ENCODE peak calls at places on chromosomes 1 and 21, in eight cellular contexts. J is OCI-LY7, H is HCT116, R is A549, F is vagina, Q is left ventricle myocardium inferior, N is WERI-Rb-1, P is pancreas. X is an unnamed sample.
A peak's percentile ranks its signal among the peaks of the same experiment; 100 is the strongest.

GRCh38 chr1:119330062-119330939 is 38.3 kb upstream of the HAO2 start:
- DNase-seq in H (no peak), N (no peak), P (no peak), Q (no peak), F (no peak), J (no peak), R (no peak), X (no peak)

GRCh38 chr1:64881281-64881680 is 85.1 kb downstream of the JAK1 start:
- DNase-seq in J (no peak), N (no peak), R (no peak), H (no peak), P (no peak), Q (no peak), F (no peak), X (no peak)

GRCh38 chr1:186094170-186094569 is 280.9 kb downstream of the TPR start:
- DNase-seq in R (no peak), J (no peak), P (no peak), Q (no peak), N (no peak), H (no peak), F (no peak), X (no peak)

GRCh38 chr1:115781343-115781742 is 12.8 kb upstream of the CASQ2 start:
- DNase-seq in R (no peak), J (no peak), P (no peak), H (no peak), F (no peak), N (no peak), Q (no peak), X (peak; percentile 89)

GRCh38 chr1:10692401-10693021 is 103.9 kb downstream of the CASZ1 start:
- DNase-seq in H (peak; percentile 19), F (no peak), P (peak; percentile 70), N (peak; percentile 75), Q (no peak), R (peak; percentile 50), J (peak; percentile 82), X (no peak)

GRCh38 chr1:32068891-32069590 is 3.7 kb upstream of the TMEM39B start:
- DNase-seq in H (no peak), J (no peak), P (no peak), N (no peak), Q (no peak), R (no peak), F (no peak), X (no peak)

GRCh38 chr1:9296850-9297249 is 4.2 kb downstream of the SPSB1 start:
- DNase-seq in F (no peak), J (no peak), Q (no peak), N (no peak), P (no peak), H (no peak), R (no peak), X (no peak)

GRCh38 chr1:6234502-6235295 is 1.1 kb downstream of the ICMT start:
- DNase-seq in H (no peak), R (no peak), F (no peak), J (peak; percentile 32), P (no peak), N (no peak), Q (no peak), X (no peak)

GRCh38 chr1:153346067-153346723 is 2.4 kb downstream of the PGLYRP4 start:
- DNase-seq in P (no peak), F (peak; percentile 22), Q (no peak), R (no peak), N (peak; percentile 7), J (no peak), H (no peak), X (no peak)

GRCh38 chr1:233904979-233905415 is 521 bp downstream of the SLC35F3 start:
- DNase-seq in H (no peak), R (no peak), Q (no peak), J (no peak), F (no peak), P (no peak), N (peak; percentile 34), X (no peak)

GRCh38 chr1:198959032-198959431 is 320.2 kb downstream of the PTPRC start:
- DNase-seq in N (no peak), F (no peak), P (no peak), R (no peak), H (no peak), J (no peak), Q (no peak), X (no peak)

GRCh38 chr1:58699011-58699762 is 675 bp downstream of the MYSM1 start:
- DNase-seq in J (no peak), N (no peak), Q (no peak), R (no peak), P (no peak), F (no peak), H (no peak), X (no peak)

GRCh38 chr1:234322979-234323378 is 50.3 kb upstream of the COA6 start:
- DNase-seq in F (no peak), P (no peak), R (no peak), J (peak; percentile 66), H (peak; percentile 21), Q (no peak), N (peak; percentile 95), X (no peak)

GRCh38 chr1:174075245-174075692 is 53.1 kb upstream of the RC3H1 start:
- DNase-seq in R (no peak), J (no peak), Q (no peak), F (no peak), H (no peak), P (no peak), N (no peak), X (no peak)

GRCh38 chr1:52264530-52265115 is 101.4 kb downstream of the CC2D1B start:
- DNase-seq in J (no peak), F (no peak), H (no peak), N (no peak), R (no peak), P (no peak), Q (no peak), X (no peak)

GRCh38 chr1:244801246-244801645 is 34.2 kb upstream of the COX20 start:
- DNase-seq in P (peak; percentile 8), H (peak; percentile 56), J (peak; percentile 90), R (peak; percentile 67), F (no peak), N (peak; percentile 44), Q (no peak), X (no peak)

DNA sequence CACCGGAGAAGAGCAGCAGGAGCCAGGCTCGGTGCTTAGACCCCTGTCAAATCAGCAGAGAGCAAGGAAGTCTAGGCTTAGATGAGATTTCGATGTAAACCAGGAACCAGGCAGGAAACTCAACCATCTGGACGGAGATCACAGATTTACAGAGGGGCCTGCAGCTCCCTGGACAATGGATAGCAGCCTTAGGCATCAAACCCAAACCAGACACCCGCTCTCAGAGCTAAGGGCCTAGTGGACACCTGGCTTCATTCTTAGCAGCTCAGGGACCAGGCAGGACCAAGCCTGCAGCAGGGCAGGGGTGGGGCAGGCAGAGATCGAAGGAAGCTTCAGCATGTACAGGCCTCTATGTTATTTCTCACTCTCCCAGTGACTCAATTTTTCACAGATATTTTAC is 127.8 kb upstream of the FMN2 start:
- DNase-seq in N (peak; percentile 89), P (no peak), J (no peak), F (no peak), Q (no peak), H (no peak), R (no peak), X (no peak)
- H3K27ac ChIP-seq in N (peak overlapping the region; percentile 60), P (no peak overlapping the region), J (no peak overlapping the region), F (no peak overlapping the region), Q (no peak overlapping the region), H (no peak overlapping the region), R (no peak overlapping the region), X (no peak overlapping the region)

GRCh38 chr21:44855572-44855971 is 17.9 kb downstream of the PTTG1IP start:
- DNase-seq in R (no peak), J (no peak), F (no peak), P (no peak), H (no peak), Q (no peak), N (no peak), X (no peak)

GRCh38 chr21:44858291-44858690 is 15.2 kb downstream of the PTTG1IP start:
- DNase-seq in Q (no peak), R (no peak), H (no peak), P (no peak), J (no peak), F (peak; percentile 74), N (no peak), X (no peak)

GRCh38 chr21:44857127-44857892 is 16.2 kb downstream of the PTTG1IP start:
- DNase-seq in F (no peak), H (no peak), N (no peak), R (no peak), P (no peak), Q (no peak), J (no peak), X (no peak)

GRCh38 chr21:44856131-44856530 is 17.4 kb downstream of the PTTG1IP start:
- DNase-seq in H (no peak), J (no peak), N (no peak), R (no peak), F (no peak), Q (no peak), P (no peak), X (no peak)

DNA sequence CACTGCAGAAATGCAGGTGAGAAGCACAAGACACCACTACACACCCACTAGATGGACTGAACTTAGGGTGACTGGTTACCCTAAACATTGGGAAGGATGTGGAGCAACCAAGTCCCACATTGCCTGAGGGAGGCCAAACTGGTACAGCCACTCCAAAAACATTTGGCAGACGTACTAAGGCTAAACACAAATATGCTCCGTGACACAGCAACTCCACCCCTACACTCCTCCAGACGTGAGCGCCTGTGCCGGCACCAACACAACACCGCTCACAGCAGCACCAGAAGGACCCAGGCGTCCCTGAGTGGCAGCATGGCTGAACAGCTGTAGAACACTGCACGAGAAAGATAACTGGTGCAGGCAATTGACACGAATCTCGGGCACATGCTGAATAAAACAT is 14.7 kb downstream of the PTTG1IP start:
- DNase-seq in P (no peak), Q (no peak), H (no peak), J (no peak), R (no peak), N (no peak), F (no peak), X (no peak)
- H3K27ac ChIP-seq in P (no peak overlapping the region), Q (peak overlapping the region; percentile 37), H (no peak overlapping the region), J (no peak overlapping the region), R (no peak overlapping the region), N (no peak overlapping the region), F (no peak overlapping the region), X (no peak overlapping the region)

DNA sequence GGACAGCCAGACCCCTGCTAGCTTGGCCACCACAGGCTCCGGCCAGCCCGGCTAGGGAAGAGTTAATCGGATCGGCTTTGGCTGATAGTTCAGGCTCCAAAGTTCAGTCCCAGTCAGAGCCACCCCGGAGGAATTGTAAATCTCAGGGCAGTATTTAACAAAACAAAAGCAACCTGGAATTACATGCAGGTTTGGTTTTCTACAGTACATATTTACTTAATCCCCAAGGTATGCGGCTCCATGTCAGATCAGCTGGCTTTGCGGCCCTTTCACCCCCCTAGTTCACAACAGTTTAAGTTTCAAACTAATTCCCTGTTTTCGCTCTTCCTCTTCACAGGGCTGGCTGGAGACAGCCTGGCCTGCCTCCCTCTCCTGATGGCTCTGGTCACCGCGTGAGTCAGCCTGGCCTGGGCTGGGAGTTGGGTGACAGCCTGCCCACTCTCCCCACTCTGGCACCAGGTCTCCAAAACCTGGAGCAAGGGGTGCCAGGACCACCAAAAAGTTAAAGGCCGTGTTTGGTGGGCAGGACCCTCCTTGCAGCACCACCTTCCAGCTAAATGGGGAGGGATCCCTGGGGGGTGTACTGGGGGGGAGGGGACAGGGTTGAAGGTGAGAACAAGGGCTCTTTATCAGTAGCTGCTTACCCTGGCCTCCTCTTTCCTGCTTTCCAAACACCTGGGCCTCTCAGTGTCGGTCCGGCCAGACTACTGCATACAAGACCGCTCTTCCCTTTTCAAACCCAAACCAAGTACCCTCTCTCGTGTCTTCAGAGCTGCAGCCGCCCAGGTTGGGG is 1.9 kb downstream of the DHRS3 start:
- DNase-seq in P (peak; percentile 73), R (no peak), F (no peak), N (peak; percentile 24), Q (peak; percentile 74), J (no peak), H (no peak), X (no peak)
- H3K27ac ChIP-seq in P (peak overlapping the region; percentile 93), R (peak overlapping the region; percentile 100), F (peak overlapping the region; percentile 95), N (no peak overlapping the region), Q (peak overlapping the region; percentile 97), J (no peak overlapping the region), H (peak overlapping the region; percentile 97), X (peak overlapping the region; percentile 97)

GRCh38 chr1:43934279-43934985 is 831 bp downstream of the ARTN start:
- DNase-seq in J (peak; percentile 70), R (peak; percentile 60), H (peak; percentile 68), P (no peak), F (no peak), N (peak; percentile 87), Q (peak; percentile 42), X (no peak)
- H3K27ac ChIP-seq in J (no peak overlapping the region), R (peak overlapping the region; percentile 92), H (peak overlapping the region; percentile 71), P (no peak overlapping the region), F (peak overlapping the region; percentile 11), N (no peak overlapping the region), Q (no peak overlapping the region), X (peak overlapping the region; percentile 98)